ENCODE peak calls at places on chromosomes 7 and 10, in ten cellular contexts. E, J, U, V, Z, I, W, F, D and B are unnamed samples.

GRCh38 chr10:26488344-26488743 is 50.2 kb downstream of the APBB1IP start:
- DNase-seq in E (no peak), J (no peak), U (no peak), V (peak), Z (no peak), I (no peak), W (no peak), F (no peak), D (no peak), B (no peak)

GRCh38 chr7:157519246-157519645 is 182.4 kb downstream of the DNAJB6 start:
- DNase-seq in E (no peak), J (no peak), U (no peak), V (no peak), Z (no peak), I (no peak), W (no peak), F (no peak), D (no peak), B (no peak)

GRCh38 chr10:28410420-28411135 is 107.7 kb upstream of the MPP7 start:
- DNase-seq in E (no peak), J (no peak), U (no peak), V (no peak), Z (no peak), I (no peak), W (no peak), F (no peak), D (no peak), B (no peak)

GRCh38 chr7:99739699-99740572 is 4.9 kb upstream of the CYP3A7 start:
- DNase-seq in E (no peak), J (no peak), U (no peak), V (no peak), Z (no peak), I (no peak), W (no peak), F (no peak), D (no peak), B (no peak)

GRCh38 chr7:81433692-81434331 is 336.0 kb downstream of the HGF start:
- DNase-seq in E (no peak), J (no peak), U (no peak), V (no peak), Z (no peak), I (no peak), W (no peak), F (no peak), D (no peak), B (no peak)

GRCh38 chr7:44104880-44105771 is 981 bp downstream of the AEBP1 start:
- DNase-seq in E (peak), J (no peak), U (no peak), V (peak), Z (no peak), I (no peak), W (peak), F (peak), D (no peak), B (no peak)

GRCh38 chr10:97584060-97584797 is at the start of gene HOGA1:
- DNase-seq in E (peak), J (no peak), U (no peak), V (peak), Z (no peak), I (peak), W (peak), F (peak), D (peak), B (no peak)

GRCh38 chr10:88271736-88272135 is 311.4 kb downstream of the RNLS start:
- DNase-seq in E (no peak), J (no peak), U (no peak), V (peak), Z (no peak), I (no peak), W (peak), F (peak), D (no peak), B (no peak)

GRCh38 chr7:1998146-1998545 is 234.6 kb downstream of the MAD1L1 start:
- DNase-seq in E (no peak), J (no peak), U (no peak), V (no peak), Z (no peak), I (no peak), W (no peak), F (no peak), D (no peak), B (no peak)

GRCh38 chr10:128463991-128464755 is 337.9 kb upstream of the MKI67 start:
- DNase-seq in E (no peak), J (peak), U (no peak), V (peak), Z (no peak), I (peak), W (peak), F (no peak), D (no peak), B (no peak)

GRCh38 chr7:70383369-70383768 is 748.6 kb upstream of the GALNT17 start:
- DNase-seq in E (no peak), J (no peak), U (no peak), V (no peak), Z (no peak), I (no peak), W (no peak), F (no peak), D (no peak), B (no peak)

GRCh38 chr10:123227706-123228105 is 73.5 kb downstream of the BUB3 start:
- DNase-seq in E (no peak), J (no peak), U (no peak), V (no peak), Z (no peak), I (no peak), W (no peak), F (no peak), D (no peak), B (no peak)

GRCh38 chr7:51261950-51262795 is 54.4 kb downstream of the COBL start:
- DNase-seq in E (peak), J (no peak), U (no peak), V (no peak), Z (no peak), I (no peak), W (no peak), F (no peak), D (peak), B (no peak)

GRCh38 chr10:70714961-70715360 is 42.7 kb downstream of the ADAMTS14 start:
- DNase-seq in E (no peak), J (no peak), U (no peak), V (no peak), Z (no peak), I (no peak), W (no peak), F (no peak), D (no peak), B (no peak)

GRCh38 chr7:36474283-36475010 is 84.8 kb downstream of the ANLN start:
- DNase-seq in E (no peak), J (peak), U (no peak), V (peak), Z (no peak), I (no peak), W (peak), F (peak), D (no peak), B (no peak)

GRCh38 chr7:98418636-98419315 is 17.9 kb upstream of the BAIAP2L1 start:
- DNase-seq in E (peak), J (peak), U (no peak), V (peak), Z (no peak), I (no peak), W (peak), F (peak), D (no peak), B (no peak)

GRCh38 chr7:25894002-25894901 is 257.7 kb upstream of the NFE2L3 start:
- DNase-seq in E (peak), J (no peak), U (no peak), V (peak), Z (peak), I (no peak), W (no peak), F (no peak), D (no peak), B (no peak)

GRCh38 chr7:120843121-120843520 is 14.8 kb downstream of the TSPAN12 start:
- DNase-seq in E (no peak), J (no peak), U (no peak), V (peak), Z (no peak), I (no peak), W (peak), F (peak), D (no peak), B (no peak)

GRCh38 chr10:95246582-95247051 is 44.2 kb downstream of the PDLIM1 start:
- DNase-seq in E (peak), J (no peak), U (peak), V (peak), Z (peak), I (peak), W (peak), F (peak), D (peak), B (no peak)

GRCh38 chr7:119761776-119762175 is 511.2 kb upstream of the KCND2 start:
- DNase-seq in E (no peak), J (no peak), U (no peak), V (no peak), Z (no peak), I (no peak), W (no peak), F (no peak), D (no peak), B (no peak)

GRCh38 chr7:49023345-49024330 is 99.3 kb downstream of the CDC14C start:
- DNase-seq in E (no peak), J (no peak), U (no peak), V (no peak), Z (no peak), I (no peak), W (no peak), F (no peak), D (no peak), B (no peak)

GRCh38 chr7:122304996-122305421 is 459 bp upstream of the FEZF1 start:
- DNase-seq in E (peak), J (no peak), U (no peak), V (no peak), Z (no peak), I (no peak), W (no peak), F (no peak), D (no peak), B (no peak)

GRCh38 chr7:31253486-31253885 is 87.0 kb downstream of the NEUROD6 start:
- DNase-seq in E (no peak), J (no peak), U (no peak), V (no peak), Z (no peak), I (no peak), W (no peak), F (no peak), D (no peak), B (no peak)

GRCh38 chr7:151700621-151701185 is 176.2 kb downstream of the PRKAG2 start:
- DNase-seq in E (no peak), J (no peak), U (no peak), V (peak), Z (no peak), I (no peak), W (peak), F (peak), D (no peak), B (no peak)

GRCh38 chr10:9302142-9302746 is 1247.8 kb downstream of the GATA3 start:
- DNase-seq in E (no peak), J (peak), U (no peak), V (peak), Z (no peak), I (peak), W (peak), F (peak), D (no peak), B (no peak)

GRCh38 chr7:26490631-26491624 is 199.3 kb downstream of the SNX10 start:
- DNase-seq in E (no peak), J (no peak), U (no peak), V (no peak), Z (no peak), I (no peak), W (no peak), F (no peak), D (no peak), B (peak)

GRCh38 chr10:97411411-97411810 is 10.3 kb upstream of the RRP12 start:
- DNase-seq in E (no peak), J (no peak), U (no peak), V (no peak), Z (no peak), I (no peak), W (peak), F (no peak), D (no peak), B (no peak)

GRCh38 chr7:31044531-31044930 is 7.6 kb upstream of the ADCYAP1R1 start:
- DNase-seq in E (no peak), J (no peak), U (no peak), V (no peak), Z (no peak), I (no peak), W (no peak), F (no peak), D (no peak), B (no peak)

GRCh38 chr7:55515569-55516279 is 56.6 kb downstream of the VOPP1 start:
- DNase-seq in E (no peak), J (no peak), U (no peak), V (no peak), Z (no peak), I (peak), W (no peak), F (no peak), D (peak), B (no peak)